ENCODE peak calls at places on chromosomes 6 and 20, in seven cellular contexts. One of them, this sample, is unnamed.

GRCh38 chr6:84767591-84768201 is 3.3 kb upstream of the TBX18 start:
- DNase-seq in hypothalamus: no peak
- DNase-seq in RCC 7860: no peak
- DNase-seq in HEK293T: no peak
- DNase-seq in pancreas: no peak
- DNase-seq in activated CD8-positive, alpha-beta memory T cell treated with anti-CD3 and anti-CD28 coated beads for 48 hours: no peak
- DNase-seq in iPS DF 19.7: no peak
- DNase-seq in this sample: no peak

GRCh38 chr6:36615018-36615761 is 21.0 kb downstream of the SRSF3 start:
- DNase-seq in hypothalamus: no peak
- DNase-seq in RCC 7860: peak; percentile 28
- DNase-seq in HEK293T: peak; percentile 66
- DNase-seq in pancreas: peak; percentile 46
- DNase-seq in activated CD8-positive, alpha-beta memory T cell treated with anti-CD3 and anti-CD28 coated beads for 48 hours: no peak
- DNase-seq in iPS DF 19.7: peak; percentile 20
- DNase-seq in this sample: peak; percentile 74

GRCh38 chr6:35489995-35490791 is 6.7 kb downstream of the TEAD3 start:
- DNase-seq in hypothalamus: peak; percentile 30
- DNase-seq in RCC 7860: no peak
- DNase-seq in HEK293T: no peak
- DNase-seq in pancreas: peak; percentile 60
- DNase-seq in activated CD8-positive, alpha-beta memory T cell treated with anti-CD3 and anti-CD28 coated beads for 48 hours: no peak
- DNase-seq in iPS DF 19.7: no peak
- DNase-seq in this sample: peak; percentile 49

GRCh38 chr6:15547379-15547778 is 115.4 kb downstream of the DTNBP1 start:
- DNase-seq in hypothalamus: no peak
- DNase-seq in RCC 7860: no peak
- DNase-seq in HEK293T: no peak
- DNase-seq in pancreas: no peak
- DNase-seq in activated CD8-positive, alpha-beta memory T cell treated with anti-CD3 and anti-CD28 coated beads for 48 hours: no peak
- DNase-seq in iPS DF 19.7: no peak
- DNase-seq in this sample: no peak

GRCh38 chr6:152093711-152094110 is 286.2 kb downstream of the ESR1 start:
- DNase-seq in hypothalamus: no peak
- DNase-seq in RCC 7860: no peak
- DNase-seq in HEK293T: peak; percentile 41
- DNase-seq in pancreas: no peak
- DNase-seq in activated CD8-positive, alpha-beta memory T cell treated with anti-CD3 and anti-CD28 coated beads for 48 hours: no peak
- DNase-seq in iPS DF 19.7: no peak
- DNase-seq in this sample: no peak

GRCh38 chr20:51004305-51004727 is 18.6 kb downstream of the KCNG1 start:
- DNase-seq in hypothalamus: no peak
- DNase-seq in RCC 7860: no peak
- DNase-seq in HEK293T: no peak
- DNase-seq in pancreas: no peak
- DNase-seq in activated CD8-positive, alpha-beta memory T cell treated with anti-CD3 and anti-CD28 coated beads for 48 hours: no peak
- DNase-seq in iPS DF 19.7: no peak
- DNase-seq in this sample: no peak

GRCh38 chr6:131161987-131162386 is 26.7 kb downstream of the AKAP7 start:
- DNase-seq in hypothalamus: no peak
- DNase-seq in RCC 7860: no peak
- DNase-seq in HEK293T: no peak
- DNase-seq in pancreas: no peak
- DNase-seq in activated CD8-positive, alpha-beta memory T cell treated with anti-CD3 and anti-CD28 coated beads for 48 hours: no peak
- DNase-seq in iPS DF 19.7: peak; percentile 79
- DNase-seq in this sample: no peak

GRCh38 chr20:24194133-24194532 is 205.6 kb upstream of the GGTLC1 start:
- DNase-seq in hypothalamus: no peak
- DNase-seq in RCC 7860: no peak
- DNase-seq in HEK293T: no peak
- DNase-seq in pancreas: no peak
- DNase-seq in activated CD8-positive, alpha-beta memory T cell treated with anti-CD3 and anti-CD28 coated beads for 48 hours: no peak
- DNase-seq in iPS DF 19.7: no peak
- DNase-seq in this sample: peak; percentile 2

GRCh38 chr6:146543940-146544661 is 468 bp downstream of the RAB32 start:
- DNase-seq in hypothalamus: peak; percentile 56
- DNase-seq in RCC 7860: peak; percentile 23
- DNase-seq in HEK293T: peak; percentile 34
- DNase-seq in pancreas: no peak
- DNase-seq in activated CD8-positive, alpha-beta memory T cell treated with anti-CD3 and anti-CD28 coated beads for 48 hours: no peak
- DNase-seq in iPS DF 19.7: no peak
- DNase-seq in this sample: peak; percentile 41

GRCh38 chr6:137853569-137854213 is 13.4 kb upstream of the TNFAIP3 start:
- DNase-seq in hypothalamus: no peak
- DNase-seq in RCC 7860: no peak
- DNase-seq in HEK293T: no peak
- DNase-seq in pancreas: no peak
- DNase-seq in activated CD8-positive, alpha-beta memory T cell treated with anti-CD3 and anti-CD28 coated beads for 48 hours: no peak
- DNase-seq in iPS DF 19.7: no peak
- DNase-seq in this sample: peak; percentile 87

GRCh38 chr6:41515995-41516394 is 30.2 kb upstream of the FOXP4 start:
- DNase-seq in hypothalamus: no peak
- DNase-seq in RCC 7860: no peak
- DNase-seq in HEK293T: no peak
- DNase-seq in pancreas: no peak
- DNase-seq in activated CD8-positive, alpha-beta memory T cell treated with anti-CD3 and anti-CD28 coated beads for 48 hours: no peak
- DNase-seq in iPS DF 19.7: no peak
- DNase-seq in this sample: no peak

GRCh38 chr6:76275746-76276145 is 203.3 kb upstream of the IMPG1 start:
- DNase-seq in hypothalamus: no peak
- DNase-seq in RCC 7860: no peak
- DNase-seq in HEK293T: peak; percentile 15
- DNase-seq in pancreas: no peak
- DNase-seq in activated CD8-positive, alpha-beta memory T cell treated with anti-CD3 and anti-CD28 coated beads for 48 hours: no peak
- DNase-seq in iPS DF 19.7: no peak
- DNase-seq in this sample: no peak

This sample was measured in epithelial cell of esophagus.